ENCODE peak calls at places on chromosomes 4 and X, in ten cellular contexts. W is CD8-positive, alpha-beta T cell; D is astrocyte of the cerebellum; B is activated B cell treated with CpG ODN at 0.5 μM for 24 hours; C is omental fat pad; I is nephron progenitor cell; T is OCI-LY7; N is astrocyte; G is neural crest cell; R is WERI-Rb-1. H is an unnamed sample.

GRCh38 chr4:153166971-153167501 is 37.2 kb upstream of the TRIM2 start:
- DNase-seq in T (no peak), I (no peak), D (peak; percentile 99), W (no peak), C (no peak), R (no peak), N (peak; percentile 70), G (no peak), B (no peak), H (no peak)

GRCh38 chr4:2291705-2292651 is 30.1 kb upstream of the MXD4 start:
- DNase-seq in B (no peak), N (no peak), R (peak; percentile 22), G (no peak), D (no peak), W (no peak), I (no peak), C (no peak), T (no peak), H (no peak)

GRCh38 chr4:81084029-81084428 is 53.5 kb downstream of the BMP3 start:
- DNase-seq in I (no peak), R (no peak), B (no peak), G (no peak), C (no peak), N (peak; percentile 2), T (no peak), W (no peak), D (peak; percentile 16), H (no peak)

GRCh38 chrX:23134171-23134570 is 134.4 kb downstream of the DDX53 start:
- DNase-seq in D (no peak), I (no peak), R (no peak), C (no peak), W (no peak), N (no peak), T (no peak), G (no peak), B (no peak), H (no peak)

GRCh38 chr4:55364691-55365346 is 18.8 kb downstream of the SRD5A3 start:
- DNase-seq in R (no peak), B (no peak), T (no peak), G (no peak), W (no peak), C (no peak), N (no peak), I (no peak), D (no peak), H (no peak)

GRCh38 chr4:158667651-158668198 is 4.0 kb downstream of the C4orf46 start:
- DNase-seq in B (no peak), G (peak; percentile 16), W (no peak), D (no peak), R (peak; percentile 60), T (peak; percentile 31), I (peak; percentile 14), N (no peak), C (no peak), H (no peak)

GRCh38 chr4:124092101-124093057 is 620.2 kb downstream of the ANKRD50 start:
- DNase-seq in N (no peak), W (no peak), D (peak; percentile 53), T (no peak), R (no peak), I (no peak), B (no peak), C (no peak), G (no peak), H (no peak)

GRCh38 chrX:129360175-129360574 is 163.1 kb downstream of the SMARCA1 start:
- DNase-seq in D (peak; percentile 9), B (no peak), W (peak; percentile 24), R (peak; percentile 51), N (peak; percentile 12), I (peak; percentile 50), T (peak; percentile 47), C (no peak), G (peak; percentile 52), H (no peak)

GRCh38 chr4:108839333-108839732 is 76.5 kb upstream of the ETNPPL start:
- DNase-seq in T (no peak), D (no peak), R (no peak), W (no peak), B (no peak), I (no peak), G (no peak), N (no peak), C (no peak), H (no peak)

GRCh38 chr4:15690020-15690809 is 8.6 kb downstream of the FAM200B start:
- DNase-seq in C (no peak), T (no peak), W (no peak), G (no peak), D (peak; percentile 94), I (no peak), N (peak; percentile 98), B (no peak), R (no peak), H (no peak)

DNA sequence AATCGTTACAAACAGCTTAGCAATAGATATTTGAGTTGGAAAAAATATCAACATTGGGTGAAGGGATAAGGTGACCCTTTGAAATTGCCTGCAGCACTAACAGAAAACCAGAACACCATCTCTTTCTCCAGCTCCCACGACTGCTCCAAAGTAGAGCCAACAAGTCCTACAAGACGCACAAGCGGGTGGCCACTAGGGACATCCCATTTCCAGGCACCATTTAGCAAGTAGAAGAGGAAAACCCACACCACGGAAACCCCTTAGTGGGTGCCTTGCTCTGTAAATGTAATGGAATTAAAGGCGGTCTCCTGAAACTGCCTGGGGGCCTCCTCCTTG is 1.9 kb downstream of the ARHGAP6 start:
- DNase-seq in R (no peak), G (no peak), D (no peak), W (no peak), T (no peak), I (no peak), N (no peak), B (no peak), C (no peak), H (no peak)
- TF ChIP-seq CTCF in R (no peak), G (peak; percentile 36), D (peak; percentile 15), W (no peak), T (no peak), I (no peak), N (no peak), B (no peak), C (no peak), H (no peak)

GRCh38 chr4:10716163-10716562 is 31.6 kb upstream of the CLNK start:
- DNase-seq in G (no peak), I (no peak), T (no peak), N (no peak), R (no peak), W (no peak), D (no peak), B (no peak), C (no peak), H (no peak)
- TF ChIP-seq CTCF in G (no peak), I (no peak), T (peak; percentile 19), N (no peak), R (no peak), W (no peak), D (no peak), B (no peak), C (no peak), H (no peak)

GRCh38 chr4:169270156-169270809 is 473 bp downstream of the SH3RF1 start:
- DNase-seq in C (no peak), N (peak; percentile 29), G (no peak), W (no peak), I (peak; percentile 52), D (no peak), R (peak; percentile 72), B (peak; percentile 42), T (no peak), H (peak; percentile 66)
- TF ChIP-seq CTCF in C (no peak), N (no peak), G (peak; percentile 28), W (no peak), I (no peak), D (peak; percentile 13), R (peak; percentile 33), B (no peak), T (no peak), H (no peak)

GRCh38 chr4:45438047-45438446 is 685.8 kb downstream of the GABRG1 start:
- DNase-seq in G (no peak), T (no peak), D (peak; percentile 5), W (no peak), I (no peak), R (no peak), B (no peak), N (no peak), C (no peak), H (no peak)

GRCh38 chr4:45437381-45437780 is 686.5 kb downstream of the GABRG1 start:
- DNase-seq in W (no peak), R (no peak), D (no peak), C (no peak), B (no peak), T (no peak), G (no peak), I (no peak), N (no peak), H (no peak)

GRCh38 chr4:45442466-45442865 is 681.4 kb downstream of the GABRG1 start:
- DNase-seq in I (peak; percentile 8), C (no peak), G (no peak), R (peak; percentile 48), W (no peak), B (no peak), T (no peak), D (peak; percentile 11), N (no peak), H (no peak)
- TF ChIP-seq CTCF in I (peak; percentile 42), C (no peak), G (peak; percentile 64), R (peak; percentile 53), W (no peak), B (no peak), T (peak; percentile 55), D (peak; percentile 67), N (peak; percentile 37), H (no peak)

GRCh38 chrX:99301990-99302389 is 1108.1 kb downstream of the PCDH19 start:
- DNase-seq in B (no peak), D (no peak), C (no peak), W (no peak), R (peak; percentile 7), I (no peak), N (no peak), G (no peak), T (peak; percentile 7), H (no peak)
- TF ChIP-seq CTCF in B (no peak), D (no peak), C (no peak), W (no peak), R (peak; percentile 20), I (peak; percentile 56), N (no peak), G (peak; percentile 67), T (peak; percentile 63), H (no peak)

GRCh38 chrX:30308263-30309138 is 689 bp downstream of the NR0B1 start:
- DNase-seq in C (no peak), I (peak; percentile 36), N (no peak), D (no peak), T (no peak), B (no peak), W (no peak), G (peak; percentile 9), R (peak; percentile 35), H (no peak)
- TF ChIP-seq CTCF in C (no peak), I (peak; percentile 41), N (no peak), D (peak; percentile 18), T (no peak), B (no peak), W (no peak), G (peak; percentile 50), R (peak; percentile 53), H (no peak)

GRCh38 chrX:140697618-140698017 is 11.9 kb upstream of the LINC00632 start:
- DNase-seq in D (no peak), C (no peak), B (no peak), I (no peak), N (no peak), R (no peak), T (no peak), W (no peak), G (no peak), H (no peak)

GRCh38 chrX:140701480-140701879 is 8.1 kb upstream of the LINC00632 start:
- DNase-seq in T (no peak), W (no peak), G (no peak), D (no peak), B (no peak), I (no peak), N (peak; percentile 12), C (no peak), R (no peak), H (no peak)
- TF ChIP-seq CTCF in T (peak; percentile 61), W (no peak), G (peak; percentile 73), D (peak; percentile 47), B (no peak), I (peak; percentile 27), N (peak; percentile 40), C (no peak), R (no peak), H (peak; percentile 12)

H was measured in lung.